ENCODE peak calls at places on chromosomes 16 and 17, in eight cellular contexts. U is tibial nerve, N is K562, V is Peyer's patch, A is body of pancreas, F is esophagus squamous epithelium, Q is prostate gland, M is gastrocnemius medialis. O is an unnamed sample.

GRCh38 chr17:75762513-75763268 is 2.3 kb downstream of the GALK1 start:
- DNase-seq in A (no peak), M (no peak), V (no peak), F (no peak), N (no peak), U (no peak), Q (no peak), O (no peak)

GRCh38 chr17:14228903-14229302 is 7.8 kb downstream of the CDRT15 start:
- DNase-seq in U (no peak), F (no peak), M (no peak), Q (no peak), V (no peak), N (no peak), A (no peak), O (no peak)

GRCh38 chr17:3534881-3535252 is 22.7 kb downstream of the TRPV3 start:
- DNase-seq in Q (no peak), A (no peak), U (peak; percentile 31), V (no peak), F (no peak), N (no peak), M (no peak), O (peak; percentile 74)

GRCh38 chr17:78974635-78975591 is 4.8 kb downstream of the LGALS3BP start:
- DNase-seq in U (peak; percentile 75), F (no peak), V (peak; percentile 75), A (peak; percentile 67), Q (peak; percentile 85), M (peak; percentile 55), N (peak; percentile 51), O (peak; percentile 75)

GRCh38 chr17:37450090-37450489 is 39.6 kb upstream of the DUSP14 start:
- DNase-seq in U (no peak), M (no peak), N (no peak), V (no peak), Q (peak; percentile 79), F (no peak), A (no peak), O (no peak)

GRCh38 chr16:76278976-76279375 is 1.8 kb downstream of the CNTNAP4 start:
- DNase-seq in F (no peak), A (no peak), N (no peak), Q (no peak), M (no peak), V (no peak), U (no peak), O (no peak)

GRCh38 chr17:72399608-72400487 is 279.0 kb downstream of the SOX9 start:
- DNase-seq in V (no peak), M (no peak), N (no peak), Q (peak; percentile 71), A (no peak), F (no peak), U (no peak), O (no peak)

GRCh38 chr16:85437161-85438052 is 175.7 kb upstream of the GSE1 start:
- DNase-seq in Q (peak; percentile 83), U (no peak), N (peak; percentile 73), F (no peak), M (no peak), A (peak; percentile 69), V (peak; percentile 81), O (peak; percentile 76)

GRCh38 chr16:76780556-76780955 is 410.4 kb upstream of the MON1B start:
- DNase-seq in Q (peak; percentile 25), V (no peak), U (no peak), A (no peak), M (no peak), F (no peak), N (no peak), O (no peak)

GRCh38 chr17:78960945-78961344 is 18.8 kb downstream of the LGALS3BP start:
- DNase-seq in N (no peak), A (no peak), V (no peak), F (no peak), U (no peak), M (peak; percentile 44), Q (no peak), O (no peak)

GRCh38 chr16:75821117-75821516 is 94.8 kb upstream of the CPHXL start:
- DNase-seq in M (no peak), V (no peak), N (no peak), F (no peak), U (no peak), A (no peak), Q (no peak), O (no peak)

GRCh38 chr16:69404275-69404805 is 18.5 kb upstream of the TERF2 start:
- DNase-seq in V (peak; percentile 68), U (no peak), N (peak; percentile 83), Q (peak; percentile 33), F (no peak), M (no peak), A (no peak), O (peak; percentile 53)

GRCh38 chr16:5649762-5650445 is 552.3 kb upstream of the EEF2KMT start:
- DNase-seq in N (no peak), F (no peak), V (no peak), U (no peak), A (no peak), Q (no peak), M (no peak), O (no peak)

GRCh38 chr16:81752225-81752875 is 26.7 kb upstream of the PLCG2 start:
- DNase-seq in V (peak; percentile 89), A (no peak), M (peak; percentile 15), F (peak; percentile 38), N (peak; percentile 94), U (no peak), Q (no peak), O (peak; percentile 43)

GRCh38 chr17:18910326-18910725 is 41.6 kb upstream of the SLC5A10 start:
- DNase-seq in U (no peak), F (no peak), A (no peak), Q (no peak), N (no peak), M (no peak), V (no peak), O (no peak)

DNA sequence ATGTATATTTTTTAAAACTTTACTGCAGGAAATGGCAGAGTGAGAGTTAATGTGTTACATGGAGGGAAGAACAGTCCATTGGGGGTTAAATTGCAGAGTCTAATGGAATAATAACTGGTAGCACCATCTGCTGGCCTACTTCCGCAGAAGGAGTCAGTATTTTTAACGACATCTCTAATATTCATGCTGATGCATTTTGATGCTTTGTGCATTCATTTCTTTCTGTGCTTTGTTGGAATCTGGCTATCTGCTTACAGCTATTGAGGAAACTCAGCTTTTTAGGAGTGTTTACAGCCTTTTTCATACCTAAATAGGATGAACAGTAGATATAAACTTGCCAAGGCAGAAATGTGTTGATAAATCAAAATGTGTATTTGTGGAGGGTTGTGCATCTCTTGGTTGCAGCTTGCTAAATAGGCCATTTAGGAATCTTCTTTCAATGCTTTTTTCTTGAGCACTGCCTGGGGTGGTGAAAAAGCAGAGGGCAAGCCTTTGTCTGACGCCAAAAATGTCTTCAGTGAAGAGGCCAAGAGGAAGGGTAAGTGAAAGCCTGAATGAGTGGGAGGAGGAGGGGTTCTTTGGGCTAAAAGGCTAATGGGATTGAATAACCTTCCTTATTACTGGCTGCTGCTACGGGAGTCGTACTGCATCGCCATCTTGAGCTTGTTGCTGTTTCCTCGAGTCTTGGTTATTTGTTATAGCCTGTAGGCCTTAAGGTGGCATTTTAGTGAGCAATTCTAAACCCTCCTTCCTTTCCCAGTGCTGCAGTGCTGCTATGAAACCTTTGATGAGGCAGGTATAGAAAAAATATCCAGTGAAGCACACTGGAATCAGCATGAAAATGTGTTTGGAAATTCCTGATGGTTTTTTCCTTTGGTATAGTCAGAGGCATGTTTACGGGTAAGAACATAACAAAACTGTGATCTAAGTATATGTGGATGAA is 153.3 kb downstream of the CHD9 start:
- DNase-seq in F (no peak), A (peak; percentile 45), M (peak; percentile 28), U (peak; percentile 52), N (peak; percentile 91), Q (peak; percentile 65), V (peak; percentile 58), O (peak; percentile 78)
- TF ChIP-seq POLR2A in F (no peak), A (no peak), M (no peak), U (no peak), N (peak; percentile 80), Q (peak; percentile 29), V (no peak), O (no peak)

GRCh38 chr17:296382-296781 is 56.2 kb downstream of the RPH3AL start:
- DNase-seq in Q (no peak), N (no peak), U (no peak), M (no peak), F (no peak), V (peak; percentile 26), A (no peak), O (no peak)
- H3K36me3 ChIP-seq in Q (no peaks in the 10 kb centered on the region), N (no peaks in the 10 kb centered on the region), U (no peaks in the 10 kb centered on the region), M (no peaks in the 10 kb centered on the region), F (no peaks in the 10 kb centered on the region), V (no peaks in the 10 kb centered on the region), A (peaks cover 4% of the 10 kb centered on the region), O (no peaks in the 10 kb centered on the region)

GRCh38 chr17:8955560-8955959 is 9.9 kb downstream of the PIK3R5 start:
- DNase-seq in A (no peak), F (no peak), V (no peak), U (no peak), Q (no peak), M (no peak), N (no peak), O (peak; percentile 20)

GRCh38 chr17:8956521-8956920 is 9.0 kb downstream of the PIK3R5 start:
- DNase-seq in N (no peak), A (no peak), V (no peak), U (no peak), M (no peak), F (no peak), Q (no peak), O (no peak)

GRCh38 chr17:8953152-8953885 is 12.2 kb downstream of the PIK3R5 start:
- DNase-seq in F (no peak), Q (no peak), A (no peak), U (no peak), V (no peak), M (no peak), N (no peak), O (no peak)

GRCh38 chr17:8954339-8954738 is 11.2 kb downstream of the PIK3R5 start:
- DNase-seq in Q (no peak), U (peak; percentile 62), N (no peak), V (peak; percentile 88), F (peak; percentile 39), M (peak; percentile 41), A (no peak), O (peak; percentile 49)

GRCh38 chr17:8955021-8955420 is 10.5 kb downstream of the PIK3R5 start:
- DNase-seq in A (no peak), N (no peak), F (no peak), Q (no peak), M (no peak), V (no peak), U (no peak), O (no peak)
- H3K4me3 ChIP-seq in A (no peak overlapping the region), N (no peak overlapping the region), F (no peak overlapping the region), Q (no peak overlapping the region), M (no peak overlapping the region), V (no peak overlapping the region), U (no peak overlapping the region), O (no peak overlapping the region)

DNA sequence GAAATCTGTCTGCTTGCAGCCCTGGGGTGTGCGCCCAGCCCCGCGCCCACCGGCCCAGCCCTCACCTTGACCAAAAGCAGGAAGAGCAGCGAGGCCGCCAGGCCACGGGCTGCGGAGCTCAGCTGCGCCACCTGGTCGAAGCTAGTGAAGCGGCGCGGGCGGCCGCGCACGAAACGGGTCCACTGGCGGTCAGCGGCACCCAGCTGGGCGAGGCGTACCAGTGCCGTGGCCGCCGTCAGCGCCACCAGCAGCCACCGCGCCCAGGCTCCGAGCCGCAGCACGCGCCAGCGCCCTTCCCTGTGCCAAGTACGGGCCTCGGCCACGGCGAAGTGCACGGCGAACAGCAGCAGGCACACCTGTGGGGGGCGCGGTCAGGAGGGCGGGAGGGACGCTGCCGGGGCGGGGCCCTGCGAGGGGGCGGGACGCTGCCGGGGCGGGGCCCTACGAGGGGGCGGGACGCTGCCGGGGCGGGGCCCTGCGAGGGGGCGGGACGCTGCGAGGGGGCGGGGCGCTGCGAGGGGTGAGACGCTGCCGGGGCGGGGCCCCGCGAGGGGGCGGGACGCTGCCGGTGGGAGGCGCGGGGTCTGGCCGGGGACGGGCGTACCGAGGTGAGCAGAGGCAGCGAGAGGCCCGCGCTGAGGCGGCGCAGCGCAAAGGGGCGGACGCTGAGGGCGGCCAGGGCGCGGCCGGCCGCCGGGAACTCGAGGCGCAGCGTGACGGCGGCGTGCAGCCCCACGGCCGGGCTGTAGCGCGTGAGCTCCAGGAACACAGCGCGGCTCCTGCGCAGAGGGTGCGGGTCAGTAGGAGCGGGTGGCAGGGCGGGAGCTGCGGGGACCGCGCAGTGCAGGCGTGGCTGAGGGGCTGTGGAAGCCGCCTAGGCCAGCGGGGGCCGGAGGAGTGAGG is 43.3 kb downstream of the TSC2 start:
- DNase-seq in V (peak; percentile 88), F (no peak), A (peak; percentile 94), M (peak; percentile 66), U (peak; percentile 36), N (no peak), Q (peak; percentile 81), O (peak; percentile 70)
- TF ChIP-seq POLR2A in V (peak; percentile 66), F (no peak), A (no peak), M (no peak), U (no peak), N (no peak), Q (peak; percentile 47), O (no peak)